ENCODE peak calls at places on chromosomes 6 and 20, in four cellular contexts. Z is K562, D is GM12878, K is H1. I is an unnamed sample.

GRCh38 chr6:35905841-35906498 is 14.9 kb downstream of the SRPK1 start:
- DNase-seq in Z (no peak), D (no peak), K (no peak), I (no peak)

GRCh38 chr20:54323227-54323734 is 115.4 kb downstream of the PFDN4 start:
- DNase-seq in Z (no peak), D (no peak), K (no peak), I (no peak)

GRCh38 chr6:25050356-25050755 is 114.6 kb upstream of the RIPOR2 start:
- DNase-seq in Z (no peak), D (no peak), K (no peak), I (no peak)

GRCh38 chr6:4377635-4378034 is 242.3 kb upstream of the ECI2 start:
- DNase-seq in Z (no peak), D (no peak), K (no peak), I (no peak)

GRCh38 chr6:1726341-1726763 is 116.6 kb downstream of the FOXC1 start:
- DNase-seq in Z (no peak), D (no peak), K (no peak), I (no peak)

GRCh38 chr20:53679597-53680309 is 86.1 kb upstream of the ZNF217 start:
- DNase-seq in Z (no peak), D (no peak), K (no peak), I (peak)

GRCh38 chr20:32314768-32315167 is 37.3 kb downstream of the KIF3B start:
- DNase-seq in Z (no peak), D (no peak), K (no peak), I (no peak)

GRCh38 chr6:166512567-166512966 is 73.9 kb downstream of the RAMACL start:
- DNase-seq in Z (no peak), D (no peak), K (no peak), I (no peak)

GRCh38 chr20:43537921-43538854 is 20.6 kb upstream of the SGK2 start:
- DNase-seq in Z (peak), D (no peak), K (no peak), I (peak)

GRCh38 chr6:89360415-89360999 is 8.0 kb upstream of the UBE2J1 start:
- DNase-seq in Z (no peak), D (no peak), K (no peak), I (no peak)

GRCh38 chr6:3368701-3369100 is 88.1 kb downstream of the SLC22A23 start:
- DNase-seq in Z (no peak), D (no peak), K (no peak), I (no peak)

GRCh38 chr20:37535443-37536132 is 7.9 kb upstream of the BLCAP start:
- DNase-seq in Z (no peak), D (no peak), K (no peak), I (no peak)

GRCh38 chr20:31543966-31544598 is 29.8 kb downstream of the HM13 start:
- DNase-seq in Z (no peak), D (no peak), K (no peak), I (no peak)

GRCh38 chr6:110537208-110538123 is 61.1 kb upstream of the SLC22A16 start:
- DNase-seq in Z (no peak), D (no peak), K (no peak), I (peak)

GRCh38 chr6:6320901-6321300 is 439 bp upstream of the F13A1 start:
- DNase-seq in Z (no peak), D (no peak), K (no peak), I (no peak)

GRCh38 chr6:100880149-100880900 is 804 bp downstream of the ASCC3 start:
- DNase-seq in Z (no peak), D (no peak), K (no peak), I (peak)

GRCh38 chr6:52209672-52210626 is 23.8 kb downstream of the IL17A start:
- DNase-seq in Z (no peak), D (no peak), K (no peak), I (no peak)

GRCh38 chr20:3483784-3484183 is 13.0 kb downstream of the ATRN start:
- DNase-seq in Z (no peak), D (no peak), K (no peak), I (no peak)

GRCh38 chr6:132812756-132813172 is 1.6 kb upstream of the RPS12 start:
- DNase-seq in Z (no peak), D (no peak), K (no peak), I (peak)

GRCh38 chr6:141677598-141678211 is 455.0 kb upstream of the GJE1 start:
- DNase-seq in Z (no peak), D (no peak), K (no peak), I (peak)

GRCh38 chr6:113824411-113824810 is 32.7 kb upstream of the MARCKS start:
- DNase-seq in Z (no peak), D (no peak), K (no peak), I (no peak)

GRCh38 chr6:163564536-163564935 is 150.0 kb downstream of the QKI start:
- DNase-seq in Z (no peak), D (no peak), K (no peak), I (no peak)

GRCh38 chr6:53615633-53616449 is 49.7 kb downstream of the KLHL31 start:
- DNase-seq in Z (peak), D (no peak), K (no peak), I (peak)

GRCh38 chr6:148335582-148335981 is 7.1 kb upstream of the SASH1 start:
- DNase-seq in Z (no peak), D (no peak), K (no peak), I (no peak)

GRCh38 chr6:51495806-51496380 is 591.5 kb downstream of the PKHD1 start:
- DNase-seq in Z (no peak), D (no peak), K (no peak), I (no peak)

GRCh38 chr6:143018955-143019354 is 41.7 kb upstream of the AIG1 start:
- DNase-seq in Z (no peak), D (no peak), K (no peak), I (no peak)

GRCh38 chr6:143015300-143015706 is 45.4 kb upstream of the AIG1 start:
- DNase-seq in Z (no peak), D (peak), K (no peak), I (no peak)

DNA sequence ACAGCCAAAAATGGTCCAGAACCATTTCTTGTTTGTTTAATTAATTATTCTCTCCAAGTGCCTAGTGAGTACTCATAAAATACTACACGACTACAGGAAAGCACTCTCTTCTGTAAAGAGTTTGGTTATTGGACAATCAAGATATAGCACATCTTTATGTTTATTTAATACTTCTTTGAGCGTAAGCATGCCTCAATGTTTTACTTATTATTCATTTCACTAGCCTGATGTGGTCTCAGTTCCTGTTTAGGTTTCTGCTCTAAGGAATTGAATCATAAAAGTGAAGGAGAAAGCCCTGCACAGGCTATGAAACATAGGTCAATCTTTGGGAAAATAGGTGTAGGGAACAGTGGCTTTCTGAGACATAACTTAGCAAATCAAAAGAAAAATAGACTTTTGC is 45.9 kb upstream of the AIG1 start:
- DNase-seq in Z (no peak), D (no peak), K (no peak), I (no peak)
- TF ChIP-seq HDAC2 in Z (no peak), D (no peak), K (no peak), I (no peak)

DNA sequence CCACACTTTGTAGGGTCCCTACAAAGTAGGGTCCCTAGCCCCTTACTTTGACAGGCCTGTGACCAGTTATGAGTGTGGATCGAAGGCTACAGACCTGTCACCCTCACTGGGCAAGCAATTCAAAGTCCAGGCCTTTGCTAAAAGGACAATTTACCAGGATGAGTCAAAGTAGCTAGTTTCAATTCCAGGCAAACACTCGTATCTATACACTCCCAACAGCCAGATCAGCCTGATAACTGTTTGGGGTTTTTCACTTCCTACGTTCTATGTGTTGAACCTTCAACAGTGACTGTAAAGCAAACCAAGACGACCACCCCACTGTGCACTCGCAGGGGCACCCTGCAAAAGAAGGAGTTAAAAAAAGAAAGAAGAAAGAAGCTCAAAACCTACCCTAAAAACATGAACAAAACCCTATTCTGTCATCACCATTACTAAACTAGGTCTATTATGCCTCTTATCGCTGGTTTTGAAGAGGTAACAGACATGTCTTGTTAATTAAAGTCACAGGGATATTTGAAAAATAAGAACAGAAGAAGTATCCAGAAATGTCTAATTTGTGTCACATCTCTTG is 3.2 kb downstream of the GFOD1 start:
- DNase-seq in Z (no peak), D (no peak), K (no peak), I (peak)
- TF ChIP-seq GABPA in Z (no peak), D (no peak), K (no peak), I (no peak)

GRCh38 chr6:75531174-75531573 is 37.6 kb upstream of the FILIP1 start:
- DNase-seq in Z (no peak), D (no peak), K (no peak), I (no peak)
- TF ChIP-seq HDAC2 in Z (no peak), D (no peak), K (no peak), I (no peak)

GRCh38 chr6:154512214-154512613 is 1.7 kb upstream of the CNKSR3 start:
- DNase-seq in Z (no peak), D (no peak), K (no peak), I (no peak)

GRCh38 chr6:154511735-154512097 is 1.2 kb upstream of the CNKSR3 start:
- DNase-seq in Z (no peak), D (no peak), K (no peak), I (no peak)

GRCh38 chr6:154508573-154509375 is 1.7 kb downstream of the CNKSR3 start:
- DNase-seq in Z (peak), D (no peak), K (no peak), I (peak)

GRCh38 chr6:154509421-154510143 is 903 bp downstream of the CNKSR3 start:
- DNase-seq in Z (peak), D (no peak), K (no peak), I (peak)

DNA sequence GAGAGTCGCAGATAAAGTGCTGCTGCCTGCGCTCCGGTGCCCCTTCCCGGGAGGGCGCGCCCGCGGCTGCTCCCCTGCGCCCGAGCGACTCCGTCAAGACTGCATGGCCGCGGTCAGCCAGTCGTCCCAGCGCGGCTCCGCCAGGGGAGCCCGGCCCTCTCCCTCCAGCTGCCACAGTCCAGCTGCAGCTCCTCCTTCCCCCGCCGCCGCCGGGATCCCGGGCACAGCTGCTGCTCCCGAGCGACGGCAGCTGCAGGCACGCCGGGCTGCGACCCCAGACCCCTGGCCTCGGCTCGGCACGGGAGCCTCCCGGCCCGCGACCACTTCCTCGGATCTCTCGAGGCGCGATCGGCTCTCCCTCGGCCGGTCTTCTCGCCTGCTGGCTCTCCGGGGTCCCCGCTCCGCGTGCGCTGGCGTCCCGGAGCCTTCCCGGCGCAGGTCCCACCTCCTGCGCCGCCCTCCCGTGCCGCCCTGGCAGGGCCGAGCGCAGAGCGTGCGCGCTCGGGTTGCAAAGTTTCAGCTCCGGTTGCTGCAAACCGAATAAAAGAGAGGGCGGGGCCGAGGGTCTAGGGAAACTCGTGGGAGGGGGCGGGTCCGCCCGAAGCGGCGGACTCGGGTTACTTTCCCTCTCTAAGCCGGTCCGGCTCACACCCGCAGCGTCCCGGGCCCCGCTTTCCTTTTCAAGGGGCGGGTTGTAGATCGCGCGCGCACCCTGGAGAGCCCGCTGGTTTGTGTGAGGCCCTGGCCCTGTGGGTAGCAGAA is at the start of gene CNKSR3:
- DNase-seq in Z (peak), D (no peak), K (peak), I (peak)
- TF ChIP-seq GABPA in Z (no peak), D (no peak), K (no peak), I (no peak)

GRCh38 chr6:29081312-29081711 is 5.8 kb downstream of the OR2B3 start:
- DNase-seq in Z (no peak), D (no peak), K (no peak), I (no peak)
- TF ChIP-seq HDAC2 in Z (no peak), D (no peak), K (no peak), I (no peak)